ENCODE peak calls at places on chromosomes 16 and 17, in five cellular contexts. One of them, this sample, is unnamed.

GRCh38 chr17:45385331-45385997 is 47.2 kb downstream of the ARHGAP27 start:
- DNase-seq in stimulated activated CD8-positive, alpha-beta memory T cell treated with anti-CD3 and anti-CD28 coated beads, Interleukin-15, amount 100 ng/mL, for 24 hours: peak
- DNase-seq in tibial nerve: peak
- DNase-seq in GM23248: peak
- DNase-seq in upper lobe of left lung: peak
- DNase-seq in this sample: peak

GRCh38 chr17:55710829-55711496 is 11.7 kb downstream of the TMEM100 start:
- DNase-seq in stimulated activated CD8-positive, alpha-beta memory T cell treated with anti-CD3 and anti-CD28 coated beads, Interleukin-15, amount 100 ng/mL, for 24 hours: no peak
- DNase-seq in tibial nerve: no peak
- DNase-seq in GM23248: no peak
- DNase-seq in upper lobe of left lung: no peak
- DNase-seq in this sample: no peak

GRCh38 chr16:54890381-54890780 is 40.3 kb upstream of the IRX5 start:
- DNase-seq in stimulated activated CD8-positive, alpha-beta memory T cell treated with anti-CD3 and anti-CD28 coated beads, Interleukin-15, amount 100 ng/mL, for 24 hours: no peak
- DNase-seq in tibial nerve: no peak
- DNase-seq in GM23248: no peak
- DNase-seq in upper lobe of left lung: no peak
- DNase-seq in this sample: no peak

GRCh38 chr16:75789237-75789636 is 62.9 kb upstream of the CPHXL start:
- DNase-seq in stimulated activated CD8-positive, alpha-beta memory T cell treated with anti-CD3 and anti-CD28 coated beads, Interleukin-15, amount 100 ng/mL, for 24 hours: no peak
- DNase-seq in tibial nerve: no peak
- DNase-seq in GM23248: peak
- DNase-seq in upper lobe of left lung: no peak
- DNase-seq in this sample: no peak

GRCh38 chr17:19534562-19535149 is 1.0 kb downstream of the SLC47A1 start:
- DNase-seq in stimulated activated CD8-positive, alpha-beta memory T cell treated with anti-CD3 and anti-CD28 coated beads, Interleukin-15, amount 100 ng/mL, for 24 hours: no peak
- DNase-seq in tibial nerve: no peak
- DNase-seq in GM23248: no peak
- DNase-seq in upper lobe of left lung: no peak
- DNase-seq in this sample: no peak

GRCh38 chr17:43562679-43563146 is 16.6 kb upstream of the ETV4 start:
- DNase-seq in stimulated activated CD8-positive, alpha-beta memory T cell treated with anti-CD3 and anti-CD28 coated beads, Interleukin-15, amount 100 ng/mL, for 24 hours: no peak
- DNase-seq in tibial nerve: no peak
- DNase-seq in GM23248: no peak
- DNase-seq in upper lobe of left lung: no peak
- DNase-seq in this sample: no peak

GRCh38 chr16:86122681-86123342 is 223.8 kb downstream of the IRF8 start:
- DNase-seq in stimulated activated CD8-positive, alpha-beta memory T cell treated with anti-CD3 and anti-CD28 coated beads, Interleukin-15, amount 100 ng/mL, for 24 hours: no peak
- DNase-seq in tibial nerve: no peak
- DNase-seq in GM23248: no peak
- DNase-seq in upper lobe of left lung: no peak
- DNase-seq in this sample: no peak

GRCh38 chr17:15392326-15392739 is 50.9 kb upstream of the TEKT3 start:
- DNase-seq in stimulated activated CD8-positive, alpha-beta memory T cell treated with anti-CD3 and anti-CD28 coated beads, Interleukin-15, amount 100 ng/mL, for 24 hours: no peak
- DNase-seq in tibial nerve: no peak
- DNase-seq in GM23248: peak
- DNase-seq in upper lobe of left lung: no peak
- DNase-seq in this sample: no peak

GRCh38 chr16:80559369-80559768 is 18.6 kb downstream of the DYNLRB2 start:
- DNase-seq in stimulated activated CD8-positive, alpha-beta memory T cell treated with anti-CD3 and anti-CD28 coated beads, Interleukin-15, amount 100 ng/mL, for 24 hours: no peak
- DNase-seq in tibial nerve: no peak
- DNase-seq in GM23248: no peak
- DNase-seq in upper lobe of left lung: no peak
- DNase-seq in this sample: no peak

GRCh38 chr16:86898386-86898785 is 320.0 kb downstream of the FOXL1 start:
- DNase-seq in stimulated activated CD8-positive, alpha-beta memory T cell treated with anti-CD3 and anti-CD28 coated beads, Interleukin-15, amount 100 ng/mL, for 24 hours: no peak
- DNase-seq in tibial nerve: no peak
- DNase-seq in GM23248: no peak
- DNase-seq in upper lobe of left lung: no peak
- DNase-seq in this sample: no peak

GRCh38 chr17:75518201-75518600 is 1.9 kb downstream of the TSEN54 start:
- DNase-seq in stimulated activated CD8-positive, alpha-beta memory T cell treated with anti-CD3 and anti-CD28 coated beads, Interleukin-15, amount 100 ng/mL, for 24 hours: no peak
- DNase-seq in tibial nerve: no peak
- DNase-seq in GM23248: no peak
- DNase-seq in upper lobe of left lung: no peak
- DNase-seq in this sample: no peak

GRCh38 chr17:39150795-39151679 is at the start of gene PLXDC1:
- DNase-seq in stimulated activated CD8-positive, alpha-beta memory T cell treated with anti-CD3 and anti-CD28 coated beads, Interleukin-15, amount 100 ng/mL, for 24 hours: no peak
- DNase-seq in tibial nerve: no peak
- DNase-seq in GM23248: peak
- DNase-seq in upper lobe of left lung: peak
- DNase-seq in this sample: no peak

GRCh38 chr17:77222356-77222755 is 81.6 kb downstream of the SEC14L1 start:
- DNase-seq in stimulated activated CD8-positive, alpha-beta memory T cell treated with anti-CD3 and anti-CD28 coated beads, Interleukin-15, amount 100 ng/mL, for 24 hours: no peak
- DNase-seq in tibial nerve: no peak
- DNase-seq in GM23248: no peak
- DNase-seq in upper lobe of left lung: no peak
- DNase-seq in this sample: no peak

GRCh38 chr16:30458561-30459394 is 13.1 kb upstream of the SEPHS2 start:
- DNase-seq in stimulated activated CD8-positive, alpha-beta memory T cell treated with anti-CD3 and anti-CD28 coated beads, Interleukin-15, amount 100 ng/mL, for 24 hours: peak
- DNase-seq in tibial nerve: no peak
- DNase-seq in GM23248: no peak
- DNase-seq in upper lobe of left lung: peak
- DNase-seq in this sample: peak

GRCh38 chr17:82819015-82819414 is 20.8 kb downstream of the ZNF750 start:
- DNase-seq in stimulated activated CD8-positive, alpha-beta memory T cell treated with anti-CD3 and anti-CD28 coated beads, Interleukin-15, amount 100 ng/mL, for 24 hours: no peak
- DNase-seq in tibial nerve: no peak
- DNase-seq in GM23248: no peak
- DNase-seq in upper lobe of left lung: no peak
- DNase-seq in this sample: no peak

GRCh38 chr17:79919164-79919585 is 79.9 kb upstream of the CBX4 start:
- DNase-seq in stimulated activated CD8-positive, alpha-beta memory T cell treated with anti-CD3 and anti-CD28 coated beads, Interleukin-15, amount 100 ng/mL, for 24 hours: no peak
- DNase-seq in tibial nerve: peak
- DNase-seq in GM23248: peak
- DNase-seq in upper lobe of left lung: peak
- DNase-seq in this sample: no peak

GRCh38 chr16:11988258-11988978 is 11.9 kb downstream of the SNX29 start:
- DNase-seq in stimulated activated CD8-positive, alpha-beta memory T cell treated with anti-CD3 and anti-CD28 coated beads, Interleukin-15, amount 100 ng/mL, for 24 hours: no peak
- DNase-seq in tibial nerve: no peak
- DNase-seq in GM23248: no peak
- DNase-seq in upper lobe of left lung: no peak
- DNase-seq in this sample: no peak

GRCh38 chr17:28554565-28554964 is 2.1 kb upstream of the UNC119 start:
- DNase-seq in stimulated activated CD8-positive, alpha-beta memory T cell treated with anti-CD3 and anti-CD28 coated beads, Interleukin-15, amount 100 ng/mL, for 24 hours: no peak
- DNase-seq in tibial nerve: no peak
- DNase-seq in GM23248: no peak
- DNase-seq in upper lobe of left lung: no peak
- DNase-seq in this sample: no peak

GRCh38 chr16:30949655-30950515 is 1.0 kb downstream of the ORAI3 start:
- DNase-seq in stimulated activated CD8-positive, alpha-beta memory T cell treated with anti-CD3 and anti-CD28 coated beads, Interleukin-15, amount 100 ng/mL, for 24 hours: no peak
- DNase-seq in tibial nerve: peak
- DNase-seq in GM23248: peak
- DNase-seq in upper lobe of left lung: no peak
- DNase-seq in this sample: no peak

GRCh38 chr16:3087836-3088235 is 11.3 kb downstream of the ZSCAN10 start:
- DNase-seq in stimulated activated CD8-positive, alpha-beta memory T cell treated with anti-CD3 and anti-CD28 coated beads, Interleukin-15, amount 100 ng/mL, for 24 hours: no peak
- DNase-seq in tibial nerve: no peak
- DNase-seq in GM23248: no peak
- DNase-seq in upper lobe of left lung: no peak
- DNase-seq in this sample: no peak

GRCh38 chr16:85279874-85280545 is 167.7 kb upstream of the CIBAR2 start:
- DNase-seq in stimulated activated CD8-positive, alpha-beta memory T cell treated with anti-CD3 and anti-CD28 coated beads, Interleukin-15, amount 100 ng/mL, for 24 hours: no peak
- DNase-seq in tibial nerve: peak
- DNase-seq in GM23248: no peak
- DNase-seq in upper lobe of left lung: no peak
- DNase-seq in this sample: no peak

GRCh38 chr16:24257965-24258364 is 1.8 kb downstream of the CACNG3 start:
- DNase-seq in stimulated activated CD8-positive, alpha-beta memory T cell treated with anti-CD3 and anti-CD28 coated beads, Interleukin-15, amount 100 ng/mL, for 24 hours: no peak
- DNase-seq in tibial nerve: no peak
- DNase-seq in GM23248: peak
- DNase-seq in upper lobe of left lung: no peak
- DNase-seq in this sample: no peak

GRCh38 chr17:28575126-28575795 is 1.4 kb downstream of the ALDOC start:
- DNase-seq in stimulated activated CD8-positive, alpha-beta memory T cell treated with anti-CD3 and anti-CD28 coated beads, Interleukin-15, amount 100 ng/mL, for 24 hours: no peak
- DNase-seq in tibial nerve: no peak
- DNase-seq in GM23248: no peak
- DNase-seq in upper lobe of left lung: no peak
- DNase-seq in this sample: no peak

This sample was measured in activated gamma-delta T cell.